ENCODE peak calls at places on chromosome 17, in six cellular contexts. R is NCI-H526 treated with DMSO at 0.1 percent for 48 hours, N is NCI-H1105, X is HS-5, W is HFF-Myc, G is GM12865. E is an unnamed sample.

GRCh38 chr17:51046527-51047384 is 73.9 kb downstream of the SPAG9 start:
- DNase-seq in R (peak), N (peak), X (no peak), W (peak), G (no peak), E (peak)

GRCh38 chr17:79545251-79546005 is 65.4 kb downstream of the RBFOX3 start:
- DNase-seq in R (no peak), N (no peak), X (no peak), W (no peak), G (no peak), E (no peak)

GRCh38 chr17:82296511-82297279 is 20.7 kb downstream of the CD7 start:
- DNase-seq in R (no peak), N (no peak), X (no peak), W (no peak), G (no peak), E (no peak)

GRCh38 chr17:5139454-5139725 is 23.6 kb downstream of the USP6 start:
- DNase-seq in R (no peak), N (no peak), X (no peak), W (no peak), G (no peak), E (no peak)

GRCh38 chr17:76293106-76293505 is 15.0 kb downstream of the QRICH2 start:
- DNase-seq in R (no peak), N (no peak), X (no peak), W (no peak), G (no peak), E (no peak)

GRCh38 chr17:70084476-70084875 is 9.5 kb downstream of the KCNJ16 start:
- DNase-seq in R (no peak), N (no peak), X (no peak), W (no peak), G (no peak), E (no peak)

GRCh38 chr17:82544431-82545070 is 25.0 kb downstream of the FOXK2 start:
- DNase-seq in R (no peak), N (no peak), X (no peak), W (no peak), G (no peak), E (no peak)

GRCh38 chr17:29714146-29714545 is 91.4 kb upstream of the CORO6 start:
- DNase-seq in R (no peak), N (no peak), X (no peak), W (no peak), G (peak), E (no peak)

GRCh38 chr17:45341389-45342158 is 24.8 kb upstream of the MAP3K14 start:
- DNase-seq in R (no peak), N (no peak), X (peak), W (peak), G (no peak), E (peak)